ENCODE peak calls at places on chromosomes 6 and 20, in six cellular contexts. V is neural progenitor cell, O is MM.1S, A is neuronal stem cell, Z is endodermal cell, D is mesendoderm. G is an unnamed sample. For H3K4me1, the result is how much of the 10 kb centered on the place peaks cover.

GRCh38 chr20:52798124-52798523 is 174.0 kb upstream of the TSHZ2 start:
- DNase-seq in V (no peak), O (no peak), A (no peak), Z (no peak), D (no peak), G (no peak)

GRCh38 chr6:14423330-14423729 is 305.8 kb downstream of the CD83 start:
- DNase-seq in V (no peak), O (no peak), A (no peak), Z (no peak), D (no peak), G (no peak)

GRCh38 chr6:161254754-161255253 is 19.1 kb downstream of the AGPAT4 start:
- DNase-seq in V (peak), O (no peak), A (no peak), Z (no peak), D (peak), G (no peak)

GRCh38 chr20:24045621-24046020 is 57.0 kb upstream of the GGTLC1 start:
- DNase-seq in V (no peak), O (no peak), A (no peak), Z (no peak), D (peak), G (no peak)

GRCh38 chr6:42162384-42162783 is 10.8 kb upstream of the GUCA1A start:
- DNase-seq in V (peak), O (no peak), A (no peak), Z (peak), D (peak), G (no peak)

GRCh38 chr6:159943101-159943632 is 25.7 kb upstream of the IGF2R start:
- DNase-seq in V (no peak), O (no peak), A (no peak), Z (no peak), D (peak), G (peak)

GRCh38 chr6:145977881-145978280 is 13.7 kb upstream of the SHPRH start:
- DNase-seq in V (no peak), O (no peak), A (no peak), Z (no peak), D (no peak), G (no peak)

GRCh38 chr6:40349566-40350192 is 237.5 kb downstream of the LRFN2 start:
- DNase-seq in V (no peak), O (no peak), A (no peak), Z (peak), D (no peak), G (no peak)

DNA sequence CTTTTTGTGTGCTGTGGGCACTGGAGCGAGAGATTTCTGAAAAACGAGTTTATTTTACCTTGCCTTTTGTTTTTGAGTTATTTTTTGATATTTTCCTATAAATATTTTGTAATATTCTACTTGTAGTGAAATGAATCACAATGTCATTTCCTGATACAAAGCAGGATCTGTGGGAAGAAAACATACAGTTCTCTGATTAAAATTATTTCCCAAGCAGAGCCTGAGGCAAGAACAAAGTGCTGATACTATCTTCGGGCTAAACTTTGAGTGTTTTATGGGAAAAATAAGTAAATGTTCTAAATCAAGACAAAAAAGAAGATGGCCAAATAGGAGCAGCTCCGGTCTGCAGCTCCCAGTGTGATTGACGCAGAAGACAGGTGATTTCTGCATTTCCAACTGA is 33.7 kb upstream of the ELOVL5 start:
- DNase-seq in V (no peak), O (no peak), A (no peak), Z (no peak), D (no peak), G (no peak)
- H3K4me1 ChIP-seq in V (under half), O (under half), A (under half), Z (under half), D (under half), G (under half)

DNA sequence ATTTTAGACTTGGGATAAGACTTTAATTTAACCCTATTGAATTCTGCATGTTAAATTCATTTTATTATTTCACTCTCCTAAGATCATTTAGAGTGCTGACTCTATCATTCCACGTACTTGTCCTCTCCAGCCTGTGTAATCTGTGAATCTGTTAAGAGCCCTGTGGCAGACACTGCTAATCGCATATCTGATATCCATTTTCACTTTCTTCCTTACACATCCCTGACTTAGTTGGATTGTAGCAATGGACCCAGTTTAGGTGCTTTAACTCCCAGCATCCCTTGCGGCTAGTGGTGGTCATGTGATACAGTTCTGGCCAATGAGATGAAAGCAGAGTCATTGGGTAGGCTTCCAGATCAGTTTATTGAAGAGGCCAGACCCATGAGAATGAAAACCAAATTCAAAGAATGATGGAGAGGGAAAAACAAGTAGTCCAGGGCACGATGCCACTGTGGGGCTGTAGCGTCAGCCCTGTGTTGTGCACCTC is 57.2 kb upstream of the SOX4 start:
- DNase-seq in V (no peak), O (no peak), A (no peak), Z (no peak), D (peak), G (no peak)
- H3K9ac ChIP-seq in V (no peak), O (no peak), A (no peak), Z (no peak), D (no peak), G (no peak)

GRCh38 chr6:157017022-157017421 is 239.8 kb downstream of the ARID1B start:
- DNase-seq in V (no peak), O (no peak), A (no peak), Z (no peak), D (no peak), G (no peak)
- H3K4me3 ChIP-seq in V (no peak), O (no peak), A (no peak), Z (no peak), D (no peak), G (no peak)

GRCh38 chr6:2232445-2232844 is 13.0 kb downstream of the GMDS start:
- DNase-seq in V (no peak), O (no peak), A (no peak), Z (no peak), D (no peak), G (no peak)

GRCh38 chr6:2229742-2230141 is 15.7 kb downstream of the GMDS start:
- DNase-seq in V (peak), O (no peak), A (no peak), Z (peak), D (peak), G (no peak)

GRCh38 chr6:2229039-2229438 is 16.4 kb downstream of the GMDS start:
- DNase-seq in V (no peak), O (no peak), A (no peak), Z (no peak), D (no peak), G (no peak)

GRCh38 chr6:2231438-2231837 is 14.0 kb downstream of the GMDS start:
- DNase-seq in V (no peak), O (no peak), A (no peak), Z (no peak), D (peak), G (no peak)

DNA sequence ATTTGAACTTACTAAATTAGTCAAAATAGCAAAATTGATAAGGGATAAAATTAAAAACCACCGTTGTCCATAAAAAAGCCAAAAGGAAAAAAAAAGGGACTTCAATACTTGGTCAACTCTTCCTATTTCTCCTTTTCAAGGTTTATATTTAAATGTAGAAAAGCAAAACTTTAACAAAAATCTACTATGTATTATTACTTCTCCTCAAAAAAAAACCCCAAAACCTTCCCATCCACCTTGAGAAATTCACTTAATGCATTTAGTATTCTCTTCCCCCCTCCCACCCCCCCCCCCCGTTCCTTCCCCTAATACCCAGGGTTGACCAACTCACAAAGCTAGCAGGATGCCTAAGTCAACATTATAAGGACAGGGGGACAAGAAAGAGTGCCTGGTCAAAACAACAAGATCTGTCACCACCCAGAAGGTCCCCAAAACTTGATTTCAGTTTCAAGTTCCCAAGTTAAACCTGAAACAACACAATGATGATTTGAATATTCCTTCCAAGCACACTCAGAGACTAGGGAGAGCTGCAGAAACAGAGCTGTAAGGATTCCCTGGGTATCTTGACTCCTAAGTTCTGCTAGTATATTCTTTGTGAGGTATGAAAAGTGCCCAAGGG is 14.6 kb downstream of the GMDS start:
- DNase-seq in V (no peak), O (peak), A (no peak), Z (no peak), D (no peak), G (no peak)
- H3K4me1 ChIP-seq in V (under half), O (under half), A (under half), Z (under half), D (under half), G (under half)

DNA sequence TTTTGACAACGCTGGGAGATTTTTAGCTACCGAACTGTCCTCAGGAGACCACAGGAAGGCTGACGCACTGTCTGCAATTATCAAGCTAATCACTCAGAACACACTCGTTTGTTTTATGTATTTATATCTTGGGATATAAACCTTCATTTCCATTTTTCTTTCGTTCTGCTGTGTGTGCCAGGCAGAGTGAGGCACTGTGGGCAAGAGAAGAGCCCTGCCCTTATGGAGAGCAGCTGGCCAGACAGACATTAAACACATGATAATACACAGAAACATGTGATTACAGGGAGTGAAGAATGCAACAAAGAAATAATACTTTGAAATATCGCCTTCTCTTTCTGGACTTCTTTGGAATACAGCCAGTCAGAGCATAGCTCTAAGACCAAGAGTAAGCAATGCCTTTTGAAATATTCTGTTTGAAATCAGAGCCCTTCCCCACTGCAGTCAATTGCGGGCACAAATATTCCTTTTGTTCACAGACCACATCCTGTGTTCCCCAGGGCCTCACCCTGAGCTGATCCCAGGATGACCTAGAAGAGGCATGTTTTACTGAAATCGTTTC is 96.8 kb downstream of the ANKRD60 start:
- DNase-seq in V (no peak), O (no peak), A (no peak), Z (no peak), D (no peak), G (no peak)
- H3K9ac ChIP-seq in V (no peak), O (no peak), A (no peak), Z (no peak), D (no peak), G (no peak)

GRCh38 chr6:114171473-114171872 is 171.3 kb downstream of the HS3ST5 start:
- DNase-seq in V (no peak), O (no peak), A (no peak), Z (no peak), D (no peak), G (no peak)
- H3K4me3 ChIP-seq in V (no peak), O (no peak), A (no peak), Z (no peak), D (no peak), G (no peak)

GRCh38 chr6:156982168-156982567 is 205.0 kb downstream of the ARID1B start:
- DNase-seq in V (no peak), O (no peak), A (no peak), Z (no peak), D (no peak), G (no peak)

GRCh38 chr6:156985309-156985708 is 208.1 kb downstream of the ARID1B start:
- DNase-seq in V (no peak), O (no peak), A (no peak), Z (no peak), D (no peak), G (no peak)

GRCh38 chr6:156980515-156980914 is 203.3 kb downstream of the ARID1B start:
- DNase-seq in V (peak), O (no peak), A (no peak), Z (no peak), D (peak), G (no peak)

GRCh38 chr6:156980948-156981347 is 203.8 kb downstream of the ARID1B start:
- DNase-seq in V (no peak), O (no peak), A (no peak), Z (no peak), D (no peak), G (no peak)

DNA sequence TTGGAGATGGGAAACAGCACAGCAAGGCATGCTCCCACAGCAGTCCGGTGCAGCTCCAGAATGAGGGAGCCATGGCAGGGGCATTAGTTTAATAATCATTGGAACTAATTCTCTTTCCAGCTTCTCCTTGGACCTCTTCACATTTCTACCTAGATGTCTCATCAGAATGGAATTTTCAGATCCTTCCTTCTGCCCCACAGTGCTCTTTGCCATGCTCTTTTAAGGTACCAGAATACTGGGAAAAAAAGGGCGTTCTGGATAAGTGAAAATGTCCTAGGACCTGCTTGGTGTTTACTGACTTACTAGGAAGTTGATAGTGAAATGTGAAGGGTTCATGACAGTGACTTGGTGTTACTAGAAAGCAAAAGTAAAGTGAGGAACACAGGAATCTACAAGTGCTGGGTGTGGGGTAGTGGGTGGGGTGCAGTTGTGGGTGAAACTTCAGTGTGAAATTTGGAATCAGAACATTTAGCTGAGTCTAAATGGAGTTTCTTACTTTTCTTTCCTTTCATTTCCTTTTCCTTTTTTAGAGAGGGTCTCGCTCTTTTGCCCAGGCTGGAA is 207.1 kb downstream of the ARID1B start:
- DNase-seq in V (no peak), O (no peak), A (no peak), Z (no peak), D (peak), G (no peak)
- H3K4me1 ChIP-seq in V (under half), O (under half), A (under half), Z (under half), D (under half), G (under half)

DNA sequence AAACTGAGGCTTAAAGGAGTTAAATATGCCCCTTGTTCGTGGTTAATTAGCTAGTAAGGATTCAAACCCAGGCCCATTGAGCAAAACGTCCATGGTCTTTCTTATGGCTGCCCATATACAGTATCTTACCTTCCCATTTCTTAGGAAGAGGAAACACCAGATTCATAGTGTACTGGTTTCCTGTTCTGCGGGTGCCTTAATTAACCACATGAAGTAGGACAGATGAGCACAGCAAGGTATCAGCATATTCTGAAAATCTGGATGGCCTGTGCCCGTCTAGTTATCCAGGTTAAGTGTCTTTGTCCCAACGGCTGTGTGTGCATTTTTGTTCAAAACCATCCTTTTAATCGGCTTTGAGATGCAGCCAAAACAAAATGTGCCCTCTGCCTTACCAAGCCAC is 93.4 kb upstream of the TRAF3IP2 start:
- DNase-seq in V (no peak), O (no peak), A (no peak), Z (no peak), D (no peak), G (no peak)
- H3K9ac ChIP-seq in V (no peak), O (no peak), A (no peak), Z (no peak), D (no peak), G (no peak)

GRCh38 chr6:75204959-75205775 is 686 bp downstream of the COL12A1 start:
- DNase-seq in V (peak), O (peak), A (peak), Z (peak), D (peak), G (peak)
- H3K4me3 ChIP-seq in V (peak), O (peak), A (no peak), Z (peak), D (no peak), G (peak)